ENCODE peak calls at places on chromosomes 3 and 15, in seven cellular contexts. J is endothelial cell of umbilical vein; A is upper lobe of right lung; E is CD8-positive, alpha-beta memory T cell; D is neuronal stem cell; L is PC-3; S is mammary epithelial cell. C is an unnamed sample.

GRCh38 chr3:179688847-179689246 is 36.0 kb downstream of the USP13 start:
- DNase-seq in J (no peak), A (no peak), E (no peak), D (no peak), L (peak; percentile 80), S (peak; percentile 19), C (no peak)

GRCh38 chr15:58627706-58628105 is 121.8 kb downstream of the ADAM10 start:
- DNase-seq in J (peak; percentile 49), A (no peak), E (no peak), D (no peak), L (no peak), S (no peak), C (no peak)

GRCh38 chr15:42102646-42103235 is 8.4 kb upstream of the PLA2G4D start:
- DNase-seq in J (peak; percentile 28), A (peak; percentile 64), E (no peak), D (no peak), L (peak; percentile 36), S (peak; percentile 69), C (no peak)

GRCh38 chr15:40787344-40787841 is 17.6 kb downstream of the C15orf62 start:
- DNase-seq in J (peak; percentile 71), A (peak; percentile 73), E (peak; percentile 15), D (no peak), L (peak; percentile 98), S (peak; percentile 97), C (peak; percentile 83)

GRCh38 chr3:116348216-116348615 is 97.1 kb downstream of the LSAMP start:
- DNase-seq in J (no peak), A (no peak), E (no peak), D (no peak), L (no peak), S (no peak), C (no peak)

GRCh38 chr15:85579011-85579701 is 198.8 kb downstream of the AKAP13 start:
- DNase-seq in J (peak; percentile 87), A (no peak), E (no peak), D (no peak), L (peak; percentile 8), S (no peak), C (no peak)

GRCh38 chr3:11582123-11582968 is 61.4 kb downstream of the VGLL4 start:
- DNase-seq in J (peak; percentile 92), A (no peak), E (no peak), D (no peak), L (no peak), S (peak; percentile 63), C (no peak)

GRCh38 chr3:106007512-106007911 is 138.7 kb upstream of the CBLB start:
- DNase-seq in J (no peak), A (no peak), E (no peak), D (no peak), L (no peak), S (no peak), C (no peak)

GRCh38 chr3:195071011-195071728 is 199.8 kb downstream of the XXYLT1 start:
- DNase-seq in J (no peak), A (peak; percentile 54), E (no peak), D (no peak), L (no peak), S (no peak), C (no peak)

GRCh38 chr3:177726807-177727206 is 529.5 kb upstream of the TBL1XR1 start:
- DNase-seq in J (no peak), A (no peak), E (no peak), D (no peak), L (no peak), S (no peak), C (no peak)

GRCh38 chr3:52126500-52126899 is 27.7 kb downstream of the POC1A start:
- DNase-seq in J (no peak), A (no peak), E (no peak), D (no peak), L (no peak), S (no peak), C (no peak)

GRCh38 chr3:73786346-73786807 is 161.6 kb upstream of the PDZRN3 start:
- DNase-seq in J (peak; percentile 22), A (no peak), E (no peak), D (no peak), L (peak; percentile 1), S (peak; percentile 97), C (peak; percentile 70)

GRCh38 chr3:64908292-64908691 is 220.5 kb upstream of the ADAMTS9 start:
- DNase-seq in J (peak; percentile 90), A (no peak), E (no peak), D (no peak), L (no peak), S (peak; percentile 40), C (no peak)

GRCh38 chr3:136258199-136258598 is 8.1 kb downstream of the PCCB start:
- DNase-seq in J (no peak), A (no peak), E (no peak), D (no peak), L (no peak), S (no peak), C (no peak)

GRCh38 chr3:118534519-118534918 is 500.1 kb downstream of the IGSF11 start:
- DNase-seq in J (no peak), A (no peak), E (no peak), D (no peak), L (no peak), S (no peak), C (no peak)

GRCh38 chr3:38985581-38985980 is 66.2 kb downstream of the SCN11A start:
- DNase-seq in J (no peak), A (no peak), E (no peak), D (no peak), L (peak; percentile 69), S (peak; percentile 85), C (no peak)

GRCh38 chr3:170966495-170966894 is 58.1 kb upstream of the EIF5A2 start:
- DNase-seq in J (no peak), A (no peak), E (no peak), D (no peak), L (no peak), S (no peak), C (no peak)

GRCh38 chr3:122681294-122682015 is 816 bp downstream of the PARP14 start:
- DNase-seq in J (peak; percentile 36), A (peak; percentile 67), E (no peak), D (no peak), L (peak; percentile 15), S (no peak), C (no peak)

GRCh38 chr3:122680381-122681293 is at the start of gene PARP14:
- DNase-seq in J (peak; percentile 77), A (peak; percentile 88), E (peak; percentile 64), D (peak; percentile 26), L (peak; percentile 77), S (peak; percentile 64), C (no peak)

GRCh38 chr3:122679085-122679466 is 1.6 kb upstream of the PARP14 start:
- DNase-seq in J (peak; percentile 79), A (peak; percentile 83), E (peak; percentile 75), D (peak; percentile 62), L (peak; percentile 92), S (peak; percentile 63), C (no peak)

GRCh38 chr3:122679467-122680291 is 960 bp upstream of the PARP14 start:
- DNase-seq in J (peak; percentile 50), A (peak; percentile 64), E (peak; percentile 3), D (no peak), L (peak; percentile 43), S (peak; percentile 25), C (no peak)

DNA sequence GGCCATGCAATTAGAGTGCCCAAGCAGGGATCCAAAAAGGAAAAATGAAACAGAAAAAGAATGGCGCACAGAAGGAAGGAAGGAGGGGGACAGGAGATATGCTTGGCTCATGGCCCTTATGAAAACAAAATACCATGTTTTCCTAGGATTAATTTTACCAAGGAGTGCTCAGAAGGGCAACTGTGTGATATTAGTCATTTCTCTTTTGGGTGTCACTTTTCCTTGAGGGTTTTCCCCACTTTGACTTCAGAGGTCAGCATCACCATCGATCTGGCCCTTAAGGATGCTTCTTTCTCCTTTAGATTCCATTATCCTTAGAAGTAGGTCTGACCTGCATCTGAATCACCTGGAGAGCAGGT is 1.4 kb downstream of the PARP14 start:
- DNase-seq in J (no peak), A (no peak), E (no peak), D (no peak), L (peak; percentile 43), S (no peak), C (no peak)
- H3K4me1 ChIP-seq in J (peaks cover 20% of the 10 kb centered on the region), A (peaks cover 44% of the 10 kb centered on the region), E (peaks cover 44% of the 10 kb centered on the region), D (peaks cover 5% of the 10 kb centered on the region), L (peaks cover 23% of the 10 kb centered on the region), S (peaks cover 24% of the 10 kb centered on the region), C (peaks cover 25% of the 10 kb centered on the region)

GRCh38 chr3:157149136-157149696 is 10.7 kb downstream of the CCNL1 start:
- DNase-seq in J (no peak), A (no peak), E (no peak), D (no peak), L (no peak), S (no peak), C (no peak)
- H3K27ac ChIP-seq in J (no peak overlapping the region), A (no peak overlapping the region), E (no peak overlapping the region), D (no peak overlapping the region), L (no peak overlapping the region), S (no peak overlapping the region), C (no peak overlapping the region)

DNA sequence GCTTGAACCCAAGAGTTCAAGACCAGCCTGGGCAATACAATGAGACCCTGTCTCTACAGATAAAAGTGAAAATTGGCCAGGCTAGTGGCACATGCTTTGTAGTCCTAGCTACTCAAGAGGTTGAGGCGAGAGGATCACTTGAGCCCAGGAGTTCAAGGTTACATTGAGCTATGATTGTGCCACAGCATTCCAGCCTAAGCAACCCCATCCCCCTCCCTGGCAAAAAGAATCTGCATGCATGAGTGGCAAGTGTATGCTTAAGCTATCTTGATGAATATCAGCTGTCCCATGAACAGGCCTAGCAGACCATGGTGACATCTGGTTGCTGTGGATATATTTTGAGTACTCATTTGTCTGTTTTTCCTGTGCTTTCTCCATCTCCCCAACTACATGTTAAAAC is 4.7 kb downstream of the ATRIP start:
- DNase-seq in J (no peak), A (no peak), E (no peak), D (no peak), L (no peak), S (no peak), C (no peak)
- H3K4me1 ChIP-seq in J (peaks cover 8% of the 10 kb centered on the region), A (peaks cover 11% of the 10 kb centered on the region), E (peaks cover 12% of the 10 kb centered on the region), D (peaks cover 2% of the 10 kb centered on the region), L (peaks cover 14% of the 10 kb centered on the region), S (peaks cover 8% of the 10 kb centered on the region), C (peaks cover 12% of the 10 kb centered on the region)

GRCh38 chr3:45186871-45187270 is 39.2 kb downstream of the TMEM158 start:
- DNase-seq in J (no peak), A (no peak), E (no peak), D (no peak), L (no peak), S (no peak), C (no peak)

GRCh38 chr3:45182915-45183881 is 37.0 kb upstream of the CDCP1 start:
- DNase-seq in J (no peak), A (peak; percentile 71), E (no peak), D (no peak), L (peak; percentile 89), S (peak; percentile 95), C (no peak)

GRCh38 chr3:45185461-45185860 is 39.3 kb upstream of the CDCP1 start:
- DNase-seq in J (no peak), A (no peak), E (no peak), D (no peak), L (no peak), S (no peak), C (no peak)

GRCh38 chr3:45187597-45188210 is 38.4 kb downstream of the TMEM158 start:
- DNase-seq in J (no peak), A (peak; percentile 33), E (no peak), D (no peak), L (no peak), S (peak; percentile 70), C (no peak)

DNA sequence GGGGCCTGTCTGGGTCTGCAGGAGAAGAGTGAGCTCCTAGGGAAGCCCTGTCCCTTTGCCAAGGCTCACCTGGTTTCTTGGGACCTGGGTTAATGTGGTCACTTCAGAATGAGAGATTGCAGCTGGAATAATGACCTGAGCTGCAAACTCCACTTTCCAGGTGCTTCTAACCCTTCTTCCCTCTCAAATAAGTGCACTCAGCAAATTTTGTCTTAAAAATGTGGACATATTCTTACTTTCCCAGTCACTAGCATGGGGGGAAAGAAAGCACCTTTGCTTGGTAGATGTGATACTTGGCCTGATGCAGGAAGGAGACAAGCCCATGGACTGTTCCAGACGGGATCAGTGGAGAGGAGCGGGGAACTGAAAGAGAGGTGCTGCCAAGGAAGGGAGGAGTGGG is 38.9 kb upstream of the CDCP1 start:
- DNase-seq in J (no peak), A (no peak), E (no peak), D (no peak), L (no peak), S (no peak), C (no peak)
- H3K27ac ChIP-seq in J (no peak overlapping the region), A (no peak overlapping the region), E (no peak overlapping the region), D (no peak overlapping the region), L (no peak overlapping the region), S (no peak overlapping the region), C (no peak overlapping the region)

C was measured in keratinocyte.